ENCODE peak calls at places on chromosomes 1 and 21, in six cellular contexts. P, I, R, X, H and J are unnamed samples.

GRCh38 chr1:208595745-208596144 is 351.6 kb upstream of the PLXNA2 start:
- DNase-seq in I (no peak), X (no peak), P (no peak), H (peak; percentile 35), R (no peak), J (no peak)

GRCh38 chr1:41580520-41581172 is 96.2 kb upstream of the EDN2 start:
- DNase-seq in P (no peak), I (no peak), R (no peak), H (no peak), X (no peak), J (no peak)

GRCh38 chr1:228860911-228861829 is 125.9 kb downstream of the RHOU start:
- DNase-seq in R (no peak), H (no peak), P (no peak), X (no peak), I (no peak), J (peak; percentile 22)

GRCh38 chr1:37064059-37064458 is 29.7 kb upstream of the GRIK3 start:
- DNase-seq in R (no peak), H (no peak), I (no peak), P (no peak), X (no peak), J (no peak)

GRCh38 chr21:44413566-44414290 is 41.6 kb upstream of the LRRC3 start:
- DNase-seq in R (no peak), H (no peak), P (no peak), X (no peak), I (peak; percentile 55), J (peak; percentile 22)

GRCh38 chr1:234782057-234782800 is 172.3 kb upstream of the IRF2BP2 start:
- DNase-seq in X (no peak), H (peak; percentile 14), R (no peak), I (no peak), P (no peak), J (peak; percentile 24)

GRCh38 chr1:164311376-164311775 is 247.6 kb upstream of the PBX1 start:
- DNase-seq in R (no peak), I (no peak), P (no peak), H (no peak), X (no peak), J (no peak)

GRCh38 chr21:26626187-26626586 is 53.1 kb upstream of the CYYR1 start:
- DNase-seq in I (peak; percentile 65), P (no peak), R (no peak), X (no peak), H (no peak), J (no peak)

GRCh38 chr1:239947789-239948188 is 143.9 kb upstream of the FMN2 start:
- DNase-seq in P (no peak), I (no peak), R (no peak), X (no peak), H (no peak), J (no peak)

GRCh38 chr1:30149226-30149625 is 574.2 kb downstream of the MATN1 start:
- DNase-seq in R (no peak), H (no peak), I (no peak), X (no peak), P (no peak), J (no peak)

GRCh38 chr1:32255072-32256071 is 4.3 kb downstream of the LCK start:
- DNase-seq in P (no peak), H (no peak), I (no peak), R (no peak), X (no peak), J (no peak)

GRCh38 chr1:150259758-150260669 is 2.4 kb downstream of the CA14 start:
- DNase-seq in X (peak; percentile 35), R (no peak), I (peak; percentile 81), P (no peak), H (peak; percentile 62), J (peak; percentile 91)

GRCh38 chr1:160168609-160169369 is 17.4 kb downstream of the ATP1A4 start:
- DNase-seq in I (no peak), H (no peak), X (no peak), R (no peak), P (no peak), J (peak; percentile 86)

GRCh38 chr1:171219751-171220385 is 28.4 kb upstream of the FMO1 start:
- DNase-seq in H (no peak), R (no peak), P (no peak), I (no peak), X (no peak), J (peak; percentile 71)

GRCh38 chr1:243559575-243560172 is 290.4 kb downstream of the AKT3 start:
- DNase-seq in P (no peak), H (no peak), I (no peak), X (no peak), R (no peak), J (no peak)

DNA sequence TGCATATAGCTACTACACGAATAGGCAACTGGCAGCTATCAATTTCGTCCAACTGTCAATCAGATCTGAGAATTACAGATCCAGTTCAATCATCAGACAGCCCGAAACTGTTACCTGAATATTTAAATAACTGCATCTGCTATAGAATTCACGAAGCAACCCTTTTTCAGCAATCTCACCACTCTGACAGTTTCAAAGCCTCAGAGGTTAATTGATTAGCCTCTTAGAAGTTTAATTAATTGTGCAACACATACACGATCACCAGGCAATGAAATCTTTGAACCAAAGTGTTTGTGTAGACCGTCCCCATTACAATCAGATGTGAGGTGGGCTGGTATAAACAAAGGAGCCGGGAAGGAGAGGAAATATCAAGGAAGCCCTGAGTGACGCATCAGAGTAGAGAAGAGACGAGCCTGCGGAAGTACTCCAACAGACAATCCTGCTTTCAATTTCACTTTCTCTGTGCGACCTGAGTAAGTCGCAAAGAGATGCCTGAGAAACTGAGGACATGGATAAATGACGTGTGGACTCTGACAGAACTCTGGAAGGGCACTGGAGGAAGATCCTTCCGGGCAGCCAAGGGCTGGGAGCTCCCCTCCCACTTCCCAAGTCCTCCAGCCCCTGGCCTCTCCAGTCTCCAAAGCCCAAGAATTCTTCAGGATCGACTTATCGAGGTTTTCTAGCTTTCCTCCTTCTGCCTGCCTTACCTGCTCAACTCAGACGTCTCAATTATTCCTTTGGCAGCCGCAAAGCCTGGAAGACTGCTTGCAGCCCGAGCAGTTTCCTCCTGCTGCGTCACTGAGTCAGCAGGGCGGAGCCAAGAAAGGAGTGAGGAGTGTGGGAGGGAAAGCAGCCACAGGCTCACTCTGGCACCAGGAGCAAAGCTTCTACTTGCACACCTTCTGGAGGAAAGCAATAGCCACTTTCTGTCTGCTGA is at the start of gene RNASEL:
- DNase-seq in H (peak; percentile 81), P (no peak), R (no peak), X (peak; percentile 40), I (peak; percentile 88), J (peak; percentile 78)
- TF ChIP-seq CTCF in H (no peak), P (no peak), R (no peak), X (no peak), I (no peak), J (no peak)

GRCh38 chr1:226650236-226650841 is 88.7 kb downstream of the ITPKB start:
- DNase-seq in I (peak; percentile 61), X (no peak), P (no peak), R (no peak), H (no peak), J (no peak)
- TF ChIP-seq CTCF in I (no peak), X (peak; percentile 33), P (no peak), R (no peak), H (no peak), J (peak; percentile 10)

DNA sequence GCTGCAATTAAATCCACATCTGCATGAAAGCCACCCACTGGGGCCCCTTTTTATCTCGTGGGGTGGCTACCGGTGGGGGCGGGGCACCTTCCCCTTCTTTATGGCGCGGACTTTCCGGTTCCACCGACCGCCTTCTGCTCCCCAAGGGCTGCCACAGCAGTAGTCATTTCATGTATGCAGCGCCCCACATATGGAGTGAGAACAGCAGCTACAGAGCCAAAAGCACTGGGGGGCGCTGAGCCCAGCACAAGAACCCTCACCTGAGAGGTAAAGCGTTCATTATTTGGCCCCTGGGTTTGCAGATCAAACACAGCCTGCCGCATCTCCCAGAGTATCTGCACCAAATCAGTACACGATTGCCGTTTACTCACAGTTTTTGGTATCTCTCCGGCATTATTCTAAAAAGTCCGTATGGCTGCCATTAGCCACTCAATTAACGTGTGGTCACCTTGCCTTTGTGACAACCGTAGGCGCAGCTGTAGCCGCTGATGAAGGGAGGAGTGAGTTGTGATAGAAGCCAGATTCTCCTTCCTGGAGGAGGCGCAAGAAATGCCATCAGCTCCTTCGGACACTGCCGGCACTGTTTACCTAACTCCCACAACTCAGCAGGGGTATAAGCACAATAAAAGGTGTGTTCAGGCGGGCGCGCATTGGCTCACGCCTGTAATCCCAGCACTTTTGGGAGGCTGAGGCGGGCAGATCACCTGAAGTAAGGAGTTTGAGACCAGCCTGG is 30.4 kb upstream of the CR2 start:
- DNase-seq in H (no peak), P (no peak), I (no peak), X (no peak), R (no peak), J (peak; percentile 69)
- TF ChIP-seq CTCF in H (no peak), P (no peak), I (no peak), X (no peak), R (no peak), J (peak; percentile 38)

GRCh38 chr1:59759156-59759925 is 55.4 kb upstream of the HOOK1 start:
- DNase-seq in P (peak; percentile 57), X (peak; percentile 70), R (peak; percentile 79), H (peak; percentile 85), I (peak; percentile 92), J (peak; percentile 87)
- TF ChIP-seq CTCF in P (peak; percentile 79), X (peak; percentile 98), R (peak; percentile 82), H (peak; percentile 85), I (peak; percentile 94), J (peak; percentile 96)

GRCh38 chr1:20511518-20512428 is 3.8 kb upstream of the MUL1 start:
- DNase-seq in P (no peak), R (no peak), X (no peak), H (no peak), I (no peak), J (no peak)

GRCh38 chr1:20505488-20505887 is 2.5 kb downstream of the MUL1 start:
- DNase-seq in P (no peak), H (no peak), R (no peak), I (no peak), X (no peak), J (no peak)

GRCh38 chr1:20508411-20508771 is 440 bp upstream of the MUL1 start:
- DNase-seq in X (no peak), R (no peak), I (no peak), H (no peak), P (no peak), J (no peak)

GRCh38 chr1:20507248-20507563 is 745 bp downstream of the MUL1 start:
- DNase-seq in P (no peak), R (no peak), I (no peak), X (no peak), H (no peak), J (no peak)

GRCh38 chr1:20507564-20508410 is at the start of gene MUL1:
- DNase-seq in I (peak; percentile 98), H (peak; percentile 95), R (peak; percentile 98), P (peak; percentile 87), X (peak; percentile 90), J (peak; percentile 95)
- TF ChIP-seq CTCF in I (no peak), H (no peak), R (no peak), P (no peak), X (no peak), J (no peak)